ENCODE peak calls at places on chromosomes 6 and 20, in six cellular contexts. One of them, this sample, is unnamed.

GRCh38 chr6:139371421-139372253 is 2.8 kb downstream of the CITED2 start:
- DNase-seq in OCI-LY7: no peak
- DNase-seq in Peyer's patch: no peak
- DNase-seq in astrocyte of the spinal cord: peak
- DNase-seq in left ventricle myocardium inferior: no peak
- DNase-seq in cardiac fibroblast: peak
- DNase-seq in this sample: no peak

GRCh38 chr6:35487653-35488516 is 9.0 kb downstream of the TEAD3 start:
- DNase-seq in OCI-LY7: no peak
- DNase-seq in Peyer's patch: peak
- DNase-seq in astrocyte of the spinal cord: peak
- DNase-seq in left ventricle myocardium inferior: peak
- DNase-seq in cardiac fibroblast: peak
- DNase-seq in this sample: no peak

GRCh38 chr20:33165416-33166055 is 2.4 kb upstream of the BPIFA2 start:
- DNase-seq in OCI-LY7: no peak
- DNase-seq in Peyer's patch: no peak
- DNase-seq in astrocyte of the spinal cord: no peak
- DNase-seq in left ventricle myocardium inferior: no peak
- DNase-seq in cardiac fibroblast: no peak
- DNase-seq in this sample: no peak

GRCh38 chr20:3677733-3678132 is 4.1 kb downstream of the ADAM33 start:
- DNase-seq in OCI-LY7: no peak
- DNase-seq in Peyer's patch: no peak
- DNase-seq in astrocyte of the spinal cord: peak
- DNase-seq in left ventricle myocardium inferior: peak
- DNase-seq in cardiac fibroblast: no peak
- DNase-seq in this sample: peak

GRCh38 chr6:46138281-46138680 is 8.5 kb downstream of the ENPP4 start:
- DNase-seq in OCI-LY7: peak
- DNase-seq in Peyer's patch: no peak
- DNase-seq in astrocyte of the spinal cord: no peak
- DNase-seq in left ventricle myocardium inferior: no peak
- DNase-seq in cardiac fibroblast: no peak
- DNase-seq in this sample: no peak

GRCh38 chr20:1362484-1362883 is 30.4 kb downstream of the FKBP1A start:
- DNase-seq in OCI-LY7: no peak
- DNase-seq in Peyer's patch: no peak
- DNase-seq in astrocyte of the spinal cord: no peak
- DNase-seq in left ventricle myocardium inferior: no peak
- DNase-seq in cardiac fibroblast: no peak
- DNase-seq in this sample: no peak

GRCh38 chr6:118784641-118785164 is 109.2 kb upstream of the ASF1A start:
- DNase-seq in OCI-LY7: no peak
- DNase-seq in Peyer's patch: no peak
- DNase-seq in astrocyte of the spinal cord: no peak
- DNase-seq in left ventricle myocardium inferior: peak
- DNase-seq in cardiac fibroblast: no peak
- DNase-seq in this sample: no peak

GRCh38 chr6:169341706-169342105 is 88.1 kb upstream of the THBS2 start:
- DNase-seq in OCI-LY7: no peak
- DNase-seq in Peyer's patch: no peak
- DNase-seq in astrocyte of the spinal cord: no peak
- DNase-seq in left ventricle myocardium inferior: no peak
- DNase-seq in cardiac fibroblast: no peak
- DNase-seq in this sample: no peak

GRCh38 chr6:117629119-117629518 is 26.8 kb upstream of the GOPC start:
- DNase-seq in OCI-LY7: no peak
- DNase-seq in Peyer's patch: no peak
- DNase-seq in astrocyte of the spinal cord: no peak
- DNase-seq in left ventricle myocardium inferior: no peak
- DNase-seq in cardiac fibroblast: no peak
- DNase-seq in this sample: no peak

GRCh38 chr20:33096921-33097320 is 17.5 kb downstream of the BPIFB4 start:
- DNase-seq in OCI-LY7: no peak
- DNase-seq in Peyer's patch: no peak
- DNase-seq in astrocyte of the spinal cord: no peak
- DNase-seq in left ventricle myocardium inferior: no peak
- DNase-seq in cardiac fibroblast: no peak
- DNase-seq in this sample: no peak

GRCh38 chr20:23296841-23297701 is 53.5 kb upstream of the NXT1 start:
- DNase-seq in OCI-LY7: no peak
- DNase-seq in Peyer's patch: no peak
- DNase-seq in astrocyte of the spinal cord: peak
- DNase-seq in left ventricle myocardium inferior: no peak
- DNase-seq in cardiac fibroblast: no peak
- DNase-seq in this sample: no peak

GRCh38 chr6:77264970-77265369 is 198.3 kb downstream of the HTR1B start:
- DNase-seq in OCI-LY7: no peak
- DNase-seq in Peyer's patch: no peak
- DNase-seq in astrocyte of the spinal cord: no peak
- DNase-seq in left ventricle myocardium inferior: no peak
- DNase-seq in cardiac fibroblast: no peak
- DNase-seq in this sample: no peak
- TF ChIP-seq CTCF in OCI-LY7: peak
- TF ChIP-seq CTCF in Peyer's patch: no peak
- TF ChIP-seq CTCF in astrocyte of the spinal cord: no peak
- TF ChIP-seq CTCF in left ventricle myocardium inferior: no peak
- TF ChIP-seq CTCF in cardiac fibroblast: no peak
- TF ChIP-seq CTCF in this sample: no peak

DNA sequence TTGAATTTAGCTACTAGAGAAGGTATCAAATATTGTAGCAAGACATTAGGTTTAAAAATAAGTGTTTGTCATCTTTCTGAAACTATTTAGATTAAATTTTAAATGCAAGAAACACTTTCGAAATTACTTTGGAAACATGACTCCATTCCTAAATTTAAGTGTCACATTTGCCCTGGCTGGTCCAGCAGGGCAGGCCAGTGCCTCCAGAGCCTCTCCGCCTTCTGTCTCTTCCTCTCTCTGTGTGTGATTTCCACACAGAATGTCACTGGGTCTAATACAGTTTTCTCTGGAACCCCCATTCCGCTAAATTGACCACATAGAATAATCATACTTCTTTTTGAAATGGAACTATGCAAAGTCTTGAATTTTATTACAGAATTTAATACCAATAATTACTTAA is 111.5 kb downstream of the SOBP start:
- DNase-seq in OCI-LY7: no peak
- DNase-seq in Peyer's patch: no peak
- DNase-seq in astrocyte of the spinal cord: no peak
- DNase-seq in left ventricle myocardium inferior: no peak
- DNase-seq in cardiac fibroblast: no peak
- DNase-seq in this sample: no peak
- H3K4me3 ChIP-seq in OCI-LY7: no peak
- H3K4me3 ChIP-seq in Peyer's patch: no peak
- H3K4me3 ChIP-seq in astrocyte of the spinal cord: no peak
- H3K4me3 ChIP-seq in left ventricle myocardium inferior: no peak
- H3K4me3 ChIP-seq in cardiac fibroblast: no peak
- H3K4me3 ChIP-seq in this sample: no peak

DNA sequence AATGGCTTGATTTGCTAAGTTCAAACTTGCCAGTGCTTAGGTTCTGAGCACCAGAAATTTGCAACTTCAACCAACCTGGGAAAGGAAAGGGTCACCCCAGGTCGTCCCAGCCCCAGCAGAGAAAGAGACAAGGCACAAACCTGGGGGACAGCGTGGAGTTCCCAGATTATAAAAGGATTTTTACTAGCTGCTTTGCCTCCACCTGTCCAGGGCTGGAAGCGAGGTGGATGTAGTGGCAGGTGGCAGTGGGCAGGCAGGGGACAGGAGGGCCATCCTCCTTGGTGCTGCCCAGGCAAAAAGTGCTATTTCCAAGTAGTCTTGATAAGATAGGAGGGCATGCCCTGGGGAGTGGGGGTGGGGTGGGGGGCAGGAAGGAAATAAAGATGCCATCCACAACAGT is 4.9 kb downstream of the PAX1 start:
- DNase-seq in OCI-LY7: no peak
- DNase-seq in Peyer's patch: no peak
- DNase-seq in astrocyte of the spinal cord: no peak
- DNase-seq in left ventricle myocardium inferior: no peak
- DNase-seq in cardiac fibroblast: no peak
- DNase-seq in this sample: no peak
- TF ChIP-seq CTCF in OCI-LY7: no peak
- TF ChIP-seq CTCF in Peyer's patch: no peak
- TF ChIP-seq CTCF in astrocyte of the spinal cord: no peak
- TF ChIP-seq CTCF in left ventricle myocardium inferior: no peak
- TF ChIP-seq CTCF in cardiac fibroblast: no peak
- TF ChIP-seq CTCF in this sample: no peak

GRCh38 chr20:24418731-24419130 is 50.7 kb upstream of the SYNDIG1 start:
- DNase-seq in OCI-LY7: no peak
- DNase-seq in Peyer's patch: no peak
- DNase-seq in astrocyte of the spinal cord: no peak
- DNase-seq in left ventricle myocardium inferior: no peak
- DNase-seq in cardiac fibroblast: no peak
- DNase-seq in this sample: no peak
- H3K4me3 ChIP-seq in OCI-LY7: no peak
- H3K4me3 ChIP-seq in Peyer's patch: no peak
- H3K4me3 ChIP-seq in astrocyte of the spinal cord: no peak
- H3K4me3 ChIP-seq in left ventricle myocardium inferior: no peak
- H3K4me3 ChIP-seq in cardiac fibroblast: no peak
- H3K4me3 ChIP-seq in this sample: no peak

DNA sequence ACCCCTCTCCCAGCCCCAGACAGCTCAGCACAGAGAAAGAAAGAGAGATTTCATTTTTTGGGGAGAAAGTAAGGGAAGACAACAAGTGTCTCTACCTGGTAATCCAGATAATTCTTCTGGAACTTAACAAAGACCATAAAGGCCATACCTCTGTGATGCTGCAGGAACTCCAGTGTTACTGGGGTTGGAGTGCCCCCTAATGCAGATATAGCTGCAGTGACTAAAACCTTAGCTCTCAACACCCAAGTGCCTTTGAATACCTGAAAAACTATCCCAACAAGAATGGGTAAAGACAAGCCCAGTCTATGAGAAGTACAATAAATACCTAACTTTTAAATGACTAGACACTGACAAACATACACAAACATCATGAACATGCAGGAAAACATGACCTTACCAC is 365.3 kb upstream of the PTCHD4 start:
- DNase-seq in OCI-LY7: no peak
- DNase-seq in Peyer's patch: no peak
- DNase-seq in astrocyte of the spinal cord: peak
- DNase-seq in left ventricle myocardium inferior: no peak
- DNase-seq in cardiac fibroblast: peak
- DNase-seq in this sample: peak
- TF ChIP-seq CTCF in OCI-LY7: peak
- TF ChIP-seq CTCF in Peyer's patch: no peak
- TF ChIP-seq CTCF in astrocyte of the spinal cord: peak
- TF ChIP-seq CTCF in left ventricle myocardium inferior: no peak
- TF ChIP-seq CTCF in cardiac fibroblast: peak
- TF ChIP-seq CTCF in this sample: peak

GRCh38 chr20:59390437-59390836 is 90.0 kb downstream of the EDN3 start:
- DNase-seq in OCI-LY7: no peak
- DNase-seq in Peyer's patch: no peak
- DNase-seq in astrocyte of the spinal cord: no peak
- DNase-seq in left ventricle myocardium inferior: no peak
- DNase-seq in cardiac fibroblast: no peak
- DNase-seq in this sample: no peak

GRCh38 chr20:59388402-59388801 is 88.0 kb downstream of the EDN3 start:
- DNase-seq in OCI-LY7: no peak
- DNase-seq in Peyer's patch: no peak
- DNase-seq in astrocyte of the spinal cord: no peak
- DNase-seq in left ventricle myocardium inferior: no peak
- DNase-seq in cardiac fibroblast: no peak
- DNase-seq in this sample: no peak

GRCh38 chr20:59386819-59387218 is 86.4 kb downstream of the EDN3 start:
- DNase-seq in OCI-LY7: no peak
- DNase-seq in Peyer's patch: no peak
- DNase-seq in astrocyte of the spinal cord: no peak
- DNase-seq in left ventricle myocardium inferior: no peak
- DNase-seq in cardiac fibroblast: no peak
- DNase-seq in this sample: no peak

GRCh38 chr20:59385461-59385860 is 85.0 kb downstream of the EDN3 start:
- DNase-seq in OCI-LY7: no peak
- DNase-seq in Peyer's patch: no peak
- DNase-seq in astrocyte of the spinal cord: no peak
- DNase-seq in left ventricle myocardium inferior: no peak
- DNase-seq in cardiac fibroblast: no peak
- DNase-seq in this sample: no peak

GRCh38 chr20:59387891-59388290 is 87.5 kb downstream of the EDN3 start:
- DNase-seq in OCI-LY7: no peak
- DNase-seq in Peyer's patch: no peak
- DNase-seq in astrocyte of the spinal cord: no peak
- DNase-seq in left ventricle myocardium inferior: no peak
- DNase-seq in cardiac fibroblast: no peak
- DNase-seq in this sample: no peak
- H3K4me3 ChIP-seq in OCI-LY7: no peak
- H3K4me3 ChIP-seq in Peyer's patch: no peak
- H3K4me3 ChIP-seq in astrocyte of the spinal cord: no peak
- H3K4me3 ChIP-seq in left ventricle myocardium inferior: no peak
- H3K4me3 ChIP-seq in cardiac fibroblast: no peak
- H3K4me3 ChIP-seq in this sample: no peak

DNA sequence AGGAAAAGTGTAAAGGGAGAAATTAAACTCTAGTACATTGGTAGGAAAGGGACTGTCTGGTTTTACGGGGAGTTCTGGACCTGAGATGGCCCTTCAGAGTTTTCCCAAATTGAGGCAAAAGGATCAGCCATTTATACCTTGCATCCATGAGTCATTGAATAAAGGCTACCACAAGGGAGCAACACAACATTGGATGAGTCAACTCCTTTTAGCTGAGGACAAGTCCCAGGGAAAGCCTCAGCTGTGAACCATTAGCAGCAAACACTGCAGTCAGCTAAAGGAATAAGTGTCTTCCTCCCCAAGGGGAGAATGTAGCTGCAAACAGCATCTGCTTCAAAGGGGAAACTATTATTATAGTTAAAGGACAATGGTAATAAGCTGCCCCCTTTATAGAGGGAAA is 468.7 kb upstream of the ID4 start:
- DNase-seq in OCI-LY7: no peak
- DNase-seq in Peyer's patch: no peak
- DNase-seq in astrocyte of the spinal cord: peak
- DNase-seq in left ventricle myocardium inferior: no peak
- DNase-seq in cardiac fibroblast: peak
- DNase-seq in this sample: peak
- TF ChIP-seq CTCF in OCI-LY7: no peak
- TF ChIP-seq CTCF in Peyer's patch: no peak
- TF ChIP-seq CTCF in astrocyte of the spinal cord: no peak
- TF ChIP-seq CTCF in left ventricle myocardium inferior: no peak
- TF ChIP-seq CTCF in cardiac fibroblast: no peak
- TF ChIP-seq CTCF in this sample: no peak